ENCODE peak calls at places on chromosome 19, in six cellular contexts. S, W, T, A, M and U are unnamed samples.

GRCh38 chr19:19026299-19026971 is 6.9 kb downstream of the SUGP2 start:
- DNase-seq in W (no peak), M (no peak), S (no peak), T (peak), A (no peak), U (peak)

GRCh38 chr19:5588441-5588840 is 20.7 kb upstream of the TINCR start:
- DNase-seq in M (no peak), T (no peak), S (no peak), A (no peak), W (no peak), U (no peak)

GRCh38 chr19:49853852-49854849 is 3.2 kb downstream of the PTOV1 start:
- DNase-seq in S (no peak), M (no peak), W (no peak), A (peak), T (no peak), U (no peak)

GRCh38 chr19:6887326-6887725 is at the start of gene ADGRE1:
- DNase-seq in T (peak), W (no peak), S (no peak), M (no peak), A (no peak), U (no peak)

GRCh38 chr19:40803857-40804782 is 5.1 kb downstream of the EGLN2 start:
- DNase-seq in W (peak), S (no peak), M (peak), T (peak), A (no peak), U (peak)

GRCh38 chr19:34241513-34242337 is 12.6 kb upstream of the GARRE1 start:
- DNase-seq in M (peak), W (peak), S (no peak), A (peak), T (peak), U (no peak)

GRCh38 chr19:41159861-41160260 is 33.2 kb upstream of the CYP2S1 start:
- DNase-seq in S (no peak), T (no peak), M (no peak), A (no peak), W (no peak), U (no peak)

GRCh38 chr19:35306473-35307246 is 14.7 kb downstream of the MAG start:
- DNase-seq in T (no peak), W (no peak), A (peak), S (no peak), M (no peak), U (no peak)

GRCh38 chr19:30064021-30064699 is 122.1 kb downstream of the URI1 start:
- DNase-seq in M (peak), W (peak), S (peak), A (no peak), T (no peak), U (no peak)

GRCh38 chr19:30326076-30326710 is 46.0 kb upstream of the ZNF536 start:
- DNase-seq in W (no peak), M (no peak), T (no peak), S (no peak), A (peak), U (no peak)

GRCh38 chr19:6483235-6483634 is 1.6 kb upstream of the DENND1C start:
- DNase-seq in W (no peak), T (no peak), M (no peak), A (no peak), S (no peak), U (no peak)

GRCh38 chr19:7868671-7869452 is 5.3 kb downstream of the PRR36 start:
- DNase-seq in W (peak), A (peak), M (peak), T (peak), S (no peak), U (peak)

GRCh38 chr19:32809754-32810153 is 59.8 kb downstream of the SLC7A9 start:
- DNase-seq in W (no peak), S (no peak), A (no peak), T (no peak), M (no peak), U (no peak)

GRCh38 chr19:54356444-54357056 is 8.2 kb downstream of the LAIR1 start:
- DNase-seq in W (no peak), M (no peak), S (no peak), T (no peak), A (no peak), U (no peak)

GRCh38 chr19:17235618-17236413 is 9.8 kb downstream of the OCEL1 start:
- DNase-seq in M (peak), S (peak), T (peak), A (no peak), W (peak), U (peak)

GRCh38 chr19:9309974-9310446 is 372 bp upstream of the ZNF699 start:
- DNase-seq in W (peak), T (peak), S (peak), M (peak), A (peak), U (peak)

GRCh38 chr19:16016226-16017137 is 59.8 kb upstream of the TPM4 start:
- DNase-seq in W (no peak), T (no peak), M (peak), A (no peak), S (peak), U (no peak)

GRCh38 chr19:52638601-52639000 is 446 bp upstream of the ZNF83 start:
- DNase-seq in T (no peak), A (peak), M (peak), W (peak), S (peak), U (no peak)

GRCh38 chr19:45079063-45079910 is at the start of gene GEMIN7:
- DNase-seq in M (peak), W (peak), T (peak), S (peak), A (no peak), U (peak)

GRCh38 chr19:18063463-18063862 is 23.3 kb downstream of the IL12RB1 start:
- DNase-seq in T (no peak), S (no peak), M (no peak), W (no peak), A (no peak), U (peak)

GRCh38 chr19:19075126-19075525 is 11.3 kb downstream of the SLC25A42 start:
- DNase-seq in W (no peak), M (no peak), T (no peak), A (no peak), S (no peak), U (no peak)

GRCh38 chr19:10642473-10642872 is 11.7 kb upstream of the ILF3 start:
- DNase-seq in T (no peak), S (no peak), W (no peak), M (no peak), A (no peak), U (no peak)

GRCh38 chr19:10643166-10643967 is 10.8 kb upstream of the ILF3 start:
- DNase-seq in A (no peak), M (no peak), W (no peak), S (no peak), T (no peak), U (no peak)

GRCh38 chr19:10640361-10640760 is 13.8 kb upstream of the ILF3 start:
- DNase-seq in M (peak), T (no peak), S (no peak), A (no peak), W (peak), U (no peak)

GRCh38 chr19:10639836-10640235 is 14.3 kb upstream of the ILF3 start:
- DNase-seq in T (no peak), A (no peak), W (no peak), S (no peak), M (no peak), U (no peak)

DNA sequence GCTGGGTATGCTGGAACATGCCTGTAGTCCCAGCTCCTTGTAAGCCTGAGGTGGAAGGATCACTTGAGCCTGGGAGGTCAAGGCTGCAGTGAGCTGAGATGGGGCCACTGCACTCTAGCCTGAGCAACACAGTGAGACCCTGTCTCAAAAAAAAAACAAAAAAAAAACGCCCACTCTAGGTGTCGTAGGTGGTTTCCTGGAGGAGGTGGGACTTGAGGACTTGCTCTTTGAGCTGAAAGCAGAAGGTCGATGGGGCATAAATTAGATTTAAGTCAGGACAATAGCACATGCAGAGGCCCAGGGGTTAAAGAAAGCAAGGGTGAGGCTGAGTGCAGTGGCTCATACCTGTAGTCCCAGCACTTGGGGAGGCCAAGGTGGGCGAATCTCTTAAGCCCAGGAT is 12.9 kb upstream of the ILF3 start:
- DNase-seq in M (no peak), W (no peak), T (no peak), S (no peak), A (no peak), U (no peak)
- TF ChIP-seq CTCF in M (no peak), W (no peak), T (no peak), S (no peak), A (no peak), U (no peak)

GRCh38 chr19:31335716-31336115 is 13.5 kb downstream of the TSHZ3 start:
- DNase-seq in M (no peak), T (no peak), S (peak), A (no peak), W (no peak), U (no peak)

GRCh38 chr19:31339405-31339804 is 9.8 kb downstream of the TSHZ3 start:
- DNase-seq in W (no peak), T (no peak), M (peak), S (no peak), A (no peak), U (no peak)

GRCh38 chr19:31334849-31335624 is 14.2 kb downstream of the TSHZ3 start:
- DNase-seq in S (peak), T (no peak), A (no peak), W (no peak), M (peak), U (peak)

GRCh38 chr19:31338069-31338767 is 11.0 kb downstream of the TSHZ3 start:
- DNase-seq in A (no peak), T (peak), S (peak), M (peak), W (peak), U (peak)

DNA sequence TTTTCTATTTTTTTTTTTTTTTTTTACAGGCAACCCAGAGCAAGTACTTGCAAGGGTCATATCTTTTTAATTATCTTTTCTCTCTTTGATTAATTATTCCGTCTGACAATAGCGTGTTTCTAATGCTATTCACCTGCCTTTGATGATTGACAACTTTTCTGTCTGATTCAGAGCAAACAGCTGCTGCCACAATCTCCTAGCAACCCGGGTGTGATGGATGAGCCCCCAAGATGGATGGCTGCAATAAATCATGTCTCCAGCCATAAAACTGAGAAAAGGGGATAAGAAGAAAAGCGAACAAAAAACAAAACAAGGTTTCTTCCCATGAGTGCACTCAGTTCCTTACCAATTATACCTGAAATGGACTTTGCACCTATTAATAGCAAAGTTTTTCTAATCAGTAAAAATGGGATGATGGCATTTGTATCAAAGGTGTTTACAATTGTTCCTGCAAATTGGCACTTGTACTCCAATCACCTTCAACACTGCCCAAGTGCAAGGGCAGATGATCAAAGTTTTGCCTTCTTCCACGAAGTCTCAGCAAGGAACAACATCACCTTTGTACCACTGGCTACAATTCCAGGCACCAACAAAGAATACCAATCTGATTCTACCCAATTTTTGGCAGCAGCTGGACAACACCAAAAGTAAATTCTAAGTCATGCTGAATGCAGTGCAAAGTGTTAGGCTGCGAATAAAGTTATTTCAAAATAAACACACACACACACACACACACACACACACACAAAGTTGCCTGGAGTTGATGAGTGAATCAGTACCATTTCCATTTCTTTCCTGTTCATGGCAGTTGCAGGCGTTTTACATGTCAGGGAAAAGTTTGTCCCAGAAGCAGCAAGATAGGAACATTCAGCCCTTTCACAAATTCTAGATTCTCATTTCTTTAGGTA is 12.0 kb downstream of the TSHZ3 start:
- DNase-seq in A (no peak), S (no peak), T (no peak), M (no peak), W (no peak), U (no peak)
- H3K4me3 ChIP-seq in A (no peak), S (no peak), T (no peak), M (no peak), W (no peak), U (no peak)

DNA sequence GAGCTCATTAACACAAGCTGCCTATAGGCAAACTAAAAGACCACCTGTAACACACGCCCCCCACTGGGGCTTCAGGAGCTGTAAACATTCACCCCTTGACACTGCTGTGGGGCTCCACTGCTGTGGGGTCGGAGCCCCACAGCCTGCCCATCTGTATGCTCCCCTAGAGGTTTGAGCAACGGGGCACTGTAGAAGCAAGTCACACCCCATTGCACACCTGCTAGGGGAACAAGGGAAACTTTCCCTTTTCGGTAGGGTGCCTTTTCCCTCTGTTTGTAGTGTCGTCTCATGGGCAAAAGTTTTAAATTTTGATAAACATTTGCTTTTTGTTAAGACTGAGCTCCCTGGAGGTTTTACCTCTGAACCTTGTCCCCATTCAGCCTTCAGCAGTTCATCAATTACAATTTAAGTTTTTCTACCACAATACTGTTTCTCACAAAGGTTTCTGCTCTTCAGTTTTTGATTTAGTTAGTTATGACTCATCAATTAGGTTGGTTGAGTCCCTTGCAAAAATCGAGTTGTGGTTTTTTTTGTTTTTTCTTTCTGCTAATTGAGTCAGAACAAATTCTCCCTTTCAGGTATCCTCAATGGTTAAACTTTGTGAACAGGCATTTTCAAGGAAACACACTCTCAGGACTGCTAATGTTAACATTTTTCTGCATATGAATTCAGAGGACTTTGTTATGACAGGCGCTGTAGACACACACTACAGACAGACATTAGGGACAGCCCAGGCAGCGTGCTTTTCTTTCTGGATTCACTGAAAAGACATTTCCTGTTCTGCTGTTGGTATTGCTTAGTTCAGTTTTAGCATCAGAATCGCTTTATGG is 35.1 kb downstream of the ZNF433 start:
- DNase-seq in M (no peak), A (no peak), S (no peak), W (no peak), T (no peak), U (no peak)
- TF ChIP-seq POLR2A in M (no peak), A (no peak), S (no peak), W (no peak), T (no peak), U (no peak)

GRCh38 chr19:3004522-3004921 is 24.6 kb downstream of the TLE2 start:
- DNase-seq in T (no peak), W (no peak), S (no peak), A (no peak), M (no peak), U (no peak)
- TF ChIP-seq CTCF in T (no peak), W (no peak), S (no peak), A (no peak), M (no peak), U (no peak)

GRCh38 chr19:39433480-39434079 is 2.2 kb downstream of the RPS16 start:
- DNase-seq in T (no peak), M (peak), A (no peak), S (no peak), W (no peak), U (no peak)
- H3K4me3 ChIP-seq in T (no peak), M (no peak), A (no peak), S (no peak), W (no peak), U (no peak)

DNA sequence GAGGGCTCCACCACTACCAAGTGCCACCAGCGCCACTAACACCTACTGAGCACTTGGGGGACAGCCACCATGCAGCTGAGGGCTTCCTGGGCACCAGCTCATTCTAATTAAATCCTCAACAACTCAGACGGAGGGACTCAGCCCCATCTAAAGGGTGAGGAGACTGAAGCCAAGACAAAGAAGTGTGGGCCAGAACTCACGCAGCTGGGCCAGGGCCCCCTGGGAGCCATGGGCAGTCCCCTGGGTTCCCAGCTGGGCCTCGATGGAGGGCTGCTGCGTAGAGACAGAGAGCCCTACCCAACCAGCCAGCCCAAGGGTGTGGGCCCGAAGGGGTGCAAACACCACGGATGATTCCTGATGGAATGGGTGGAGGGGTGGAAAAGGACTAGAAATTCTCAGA is 12.8 kb upstream of the PRKD2 start:
- DNase-seq in S (no peak), T (no peak), A (no peak), M (no peak), W (no peak), U (no peak)
- TF ChIP-seq POLR2A in S (no peak), T (no peak), A (no peak), M (no peak), W (no peak), U (no peak)

GRCh38 chr19:51292971-51293370 is 18.5 kb upstream of the IGLON5 start:
- DNase-seq in M (no peak), T (no peak), S (no peak), W (no peak), A (no peak), U (no peak)
- TF ChIP-seq CTCF in M (no peak), T (no peak), S (no peak), W (no peak), A (no peak), U (no peak)

DNA sequence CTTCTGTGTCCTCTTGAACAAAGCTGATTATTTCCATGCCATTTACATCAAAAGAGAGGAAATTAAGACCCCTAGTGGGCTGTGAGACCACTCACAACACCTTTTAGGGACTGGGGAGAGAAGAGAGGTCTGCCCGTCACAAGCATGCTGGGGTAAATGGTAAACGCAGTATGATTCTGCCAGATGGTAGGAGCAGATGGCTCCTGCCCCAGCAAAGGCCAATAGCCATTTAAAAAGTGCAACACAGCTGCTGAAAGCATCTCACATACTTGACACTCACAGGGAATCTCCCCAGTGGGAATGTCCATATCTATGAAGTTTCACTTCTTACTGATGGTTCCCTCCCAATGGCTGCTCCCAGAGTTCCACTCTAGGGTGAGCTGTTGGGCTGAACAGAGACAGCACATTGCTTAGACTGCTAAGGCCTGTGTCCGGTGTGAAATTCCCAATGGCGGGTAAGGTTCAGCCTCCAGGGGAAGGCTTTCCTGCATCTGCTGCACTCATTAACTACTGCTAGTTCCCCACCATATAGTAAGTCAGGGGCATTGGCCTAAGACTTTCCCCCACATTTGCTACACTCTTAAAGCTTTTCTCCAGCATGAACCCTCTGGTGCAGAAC is 7.4 kb downstream of the ZNF671 start:
- DNase-seq in S (no peak), A (no peak), T (no peak), M (no peak), W (no peak), U (no peak)
- H3K4me3 ChIP-seq in S (no peak), A (no peak), T (no peak), M (no peak), W (no peak), U (no peak)

GRCh38 chr19:43776285-43776684 is 4.5 kb downstream of the KCNN4 start:
- DNase-seq in A (no peak), S (no peak), W (no peak), M (no peak), T (no peak), U (no peak)

GRCh38 chr19:43777163-43777700 is 3.5 kb downstream of the KCNN4 start:
- DNase-seq in M (no peak), T (peak), S (no peak), W (no peak), A (no peak), U (no peak)

GRCh38 chr19:43775299-43775890 is 5.4 kb downstream of the KCNN4 start:
- DNase-seq in S (no peak), W (no peak), A (no peak), T (no peak), M (no peak), U (no peak)

GRCh38 chr19:43773725-43774102 is 7.1 kb downstream of the KCNN4 start:
- DNase-seq in S (no peak), A (no peak), W (no peak), M (no peak), T (no peak), U (no peak)

GRCh38 chr19:43774103-43774939 is 6.5 kb downstream of the KCNN4 start:
- DNase-seq in T (peak), W (peak), A (no peak), M (no peak), S (no peak), U (peak)
- TF ChIP-seq POLR2A in T (no peak), W (no peak), A (no peak), M (no peak), S (no peak), U (no peak)